ENCODE peak calls at places on chromosomes 13 and 19, in seven cellular contexts. G is psoas muscle; A is adrenal gland; V is pancreas; S is HCT116; H is effector memory CD4-positive, alpha-beta T cell; Q is PC-9. E is an unnamed sample.

GRCh38 chr13:32911506-32911905 is 104.7 kb upstream of the KL start:
- DNase-seq in G (no peak), A (no peak), V (no peak), S (peak; percentile 60), H (no peak), Q (no peak), E (no peak)

GRCh38 chr19:19606021-19606420 is 12.5 kb downstream of the PBX4 start:
- DNase-seq in G (no peak), A (no peak), V (no peak), S (peak; percentile 82), H (peak; percentile 59), Q (peak; percentile 67), E (no peak)

GRCh38 chr19:7257148-7258041 is 36.8 kb downstream of the INSR start:
- DNase-seq in G (no peak), A (peak; percentile 96), V (no peak), S (peak; percentile 72), H (no peak), Q (peak; percentile 28), E (no peak)

GRCh38 chr19:51029718-51030117 is 3.3 kb upstream of the KLK11 start:
- DNase-seq in G (no peak), A (no peak), V (no peak), S (no peak), H (no peak), Q (no peak), E (no peak)

GRCh38 chr19:1070931-1071791 is 4.2 kb downstream of the ARHGAP45 start:
- DNase-seq in G (peak; percentile 17), A (no peak), V (no peak), S (no peak), H (no peak), Q (no peak), E (no peak)

GRCh38 chr19:51020988-51021651 is 1.6 kb upstream of the KLK10 start:
- DNase-seq in G (no peak), A (no peak), V (no peak), S (no peak), H (no peak), Q (peak; percentile 40), E (peak; percentile 26)

GRCh38 chr19:13082192-13083007 is 20.3 kb downstream of the LYL1 start:
- DNase-seq in G (no peak), A (no peak), V (no peak), S (no peak), H (no peak), Q (no peak), E (no peak)

GRCh38 chr13:46817081-46817480 is 20.1 kb upstream of the ESD start:
- DNase-seq in G (no peak), A (no peak), V (no peak), S (no peak), H (no peak), Q (no peak), E (no peak)

GRCh38 chr13:27161980-27162379 is 9.6 kb downstream of the USP12 start:
- DNase-seq in G (no peak), A (no peak), V (no peak), S (no peak), H (no peak), Q (no peak), E (no peak)

GRCh38 chr13:73337511-73337910 is 278.7 kb downstream of the KLF5 start:
- DNase-seq in G (no peak), A (no peak), V (no peak), S (no peak), H (no peak), Q (no peak), E (no peak)

GRCh38 chr13:90477194-90477593 is 870.3 kb upstream of the MIR17HG start:
- DNase-seq in G (no peak), A (no peak), V (no peak), S (no peak), H (no peak), Q (no peak), E (no peak)

GRCh38 chr13:27148900-27149299 is 22.7 kb downstream of the USP12 start:
- DNase-seq in G (no peak), A (no peak), V (no peak), S (no peak), H (no peak), Q (no peak), E (no peak)

GRCh38 chr19:30386551-30387143 is 14.5 kb downstream of the ZNF536 start:
- DNase-seq in G (no peak), A (no peak), V (no peak), S (no peak), H (no peak), Q (no peak), E (no peak)

GRCh38 chr13:47433461-47434005 is 536.7 kb upstream of the HTR2A start:
- DNase-seq in G (no peak), A (no peak), V (no peak), S (no peak), H (no peak), Q (no peak), E (no peak)

GRCh38 chr13:112959701-112960542 is 9.1 kb upstream of the MCF2L start:
- DNase-seq in G (no peak), A (no peak), V (peak; percentile 43), S (no peak), H (no peak), Q (no peak), E (no peak)

GRCh38 chr19:4993683-4994082 is 24.8 kb downstream of the KDM4B start:
- DNase-seq in G (no peak), A (no peak), V (no peak), S (no peak), H (no peak), Q (no peak), E (no peak)

GRCh38 chr13:113086991-113087922 is 18.3 kb upstream of the F7 start:
- DNase-seq in G (no peak), A (no peak), V (peak; percentile 12), S (no peak), H (no peak), Q (no peak), E (no peak)

GRCh38 chr19:40598918-40599307 is 2.3 kb upstream of the LTBP4 start:
- DNase-seq in G (no peak), A (no peak), V (no peak), S (no peak), H (no peak), Q (no peak), E (no peak)

GRCh38 chr19:40598121-40598917 is 2.9 kb upstream of the LTBP4 start:
- DNase-seq in G (peak; percentile 84), A (peak; percentile 83), V (peak; percentile 97), S (peak; percentile 86), H (peak; percentile 70), Q (peak; percentile 89), E (peak; percentile 86)

GRCh38 chr19:40599331-40600085 is 1.7 kb upstream of the LTBP4 start:
- DNase-seq in G (no peak), A (no peak), V (no peak), S (no peak), H (no peak), Q (no peak), E (no peak)

GRCh38 chr19:40601061-40601973 is at the start of gene LTBP4:
- DNase-seq in G (peak; percentile 62), A (peak; percentile 38), V (peak; percentile 79), S (no peak), H (no peak), Q (no peak), E (peak; percentile 55)

GRCh38 chr19:40600086-40600917 is 867 bp upstream of the LTBP4 start:
- DNase-seq in G (peak; percentile 46), A (no peak), V (no peak), S (no peak), H (no peak), Q (no peak), E (no peak)
- H3K27me3 ChIP-seq in G (no peaks in the 10 kb centered on the region), A (peaks cover 15% of the 10 kb centered on the region), V (peaks cover 20% of the 10 kb centered on the region), S (no peaks in the 10 kb centered on the region), H (peaks cover 41% of the 10 kb centered on the region), Q (peaks cover 35% of the 10 kb centered on the region), E (peaks cover 7% of the 10 kb centered on the region)

GRCh38 chr13:70817571-70817970 is 709.3 kb upstream of the KLHL1 start:
- DNase-seq in G (no peak), A (no peak), V (no peak), S (no peak), H (no peak), Q (no peak), E (no peak)

GRCh38 chr13:70809588-70809987 is 701.3 kb upstream of the KLHL1 start:
- DNase-seq in G (no peak), A (no peak), V (no peak), S (no peak), H (no peak), Q (no peak), E (no peak)

GRCh38 chr13:70812481-70812880 is 704.2 kb upstream of the KLHL1 start:
- DNase-seq in G (no peak), A (no peak), V (no peak), S (no peak), H (no peak), Q (no peak), E (no peak)

GRCh38 chr13:70816853-70817252 is 708.6 kb upstream of the KLHL1 start:
- DNase-seq in G (no peak), A (no peak), V (no peak), S (no peak), H (no peak), Q (no peak), E (no peak)

DNA sequence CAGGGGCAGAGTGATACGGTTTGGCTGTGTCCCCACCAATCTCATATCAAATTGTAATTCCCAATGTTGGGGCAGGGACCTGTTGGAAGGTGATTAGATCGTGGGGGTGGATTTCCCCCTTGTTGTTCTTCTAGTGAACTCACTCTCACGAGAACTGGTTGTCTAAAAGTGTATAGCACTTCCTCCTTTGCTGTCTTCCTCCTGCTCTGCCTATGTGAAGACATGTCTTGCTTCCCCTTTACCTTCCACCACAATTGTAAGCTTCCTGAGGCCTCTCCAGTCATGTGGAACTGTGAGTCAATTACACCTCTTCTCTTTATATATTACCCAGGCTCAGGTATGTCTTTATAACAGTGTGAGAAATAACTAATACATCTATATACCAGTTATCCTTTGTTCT is 706.4 kb upstream of the KLHL1 start:
- DNase-seq in G (no peak), A (no peak), V (no peak), S (no peak), H (no peak), Q (no peak), E (no peak)
- H3K4me3 ChIP-seq in G (no peak overlapping the region), A (no peak overlapping the region), V (no peak overlapping the region), S (no peak overlapping the region), H (no peak overlapping the region), Q (no peak overlapping the region), E (no peak overlapping the region)

DNA sequence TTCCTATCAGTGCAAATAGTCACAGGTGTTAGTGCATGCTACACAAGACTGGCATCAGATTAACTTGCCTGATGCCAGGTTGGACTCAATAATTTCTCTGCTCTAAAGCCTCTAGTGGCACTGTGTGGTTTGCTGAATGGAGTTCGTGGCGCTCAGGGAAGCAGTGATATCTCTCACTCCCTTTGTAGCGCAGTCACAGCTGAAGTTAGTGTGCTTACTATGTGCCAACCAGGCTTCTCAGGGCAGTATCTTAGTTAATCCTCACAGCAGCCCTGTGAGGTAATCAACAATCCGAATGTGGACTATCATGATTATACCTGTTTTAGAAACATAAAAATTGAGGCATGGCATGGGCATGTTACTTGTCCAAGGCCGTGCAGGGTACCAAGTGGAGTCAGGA is 190.3 kb downstream of the LMO7 start:
- DNase-seq in G (no peak), A (no peak), V (no peak), S (no peak), H (no peak), Q (no peak), E (no peak)
- H3K36me3 ChIP-seq in G (peaks cover 5% of the 10 kb centered on the region), A (no peaks in the 10 kb centered on the region), V (no peaks in the 10 kb centered on the region), S (no peaks in the 10 kb centered on the region), H (peaks cover 5% of the 10 kb centered on the region), Q (peaks cover 7% of the 10 kb centered on the region), E (peaks cover 90% of the 10 kb centered on the region)

DNA sequence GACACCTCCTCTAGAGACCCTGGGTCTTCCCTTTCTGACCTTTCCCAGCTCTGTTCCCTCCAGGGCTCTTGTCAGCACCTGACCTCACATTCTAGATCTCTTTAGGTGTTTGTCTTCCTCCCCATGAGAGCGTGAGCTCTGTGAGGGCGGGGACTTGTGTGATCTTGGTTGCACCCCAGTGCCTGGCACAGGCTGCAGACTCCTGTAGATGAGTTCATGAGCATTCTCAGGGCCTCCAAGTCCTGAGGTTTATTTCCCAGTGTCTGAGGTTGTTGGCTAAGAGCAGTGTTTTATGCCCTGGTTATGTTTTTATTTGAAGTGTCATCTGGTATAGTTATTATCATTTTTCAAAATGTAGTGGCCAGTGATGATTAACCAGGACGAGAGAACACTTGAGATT is 596 bp downstream of the CEACAM4 start:
- DNase-seq in G (no peak), A (no peak), V (no peak), S (no peak), H (no peak), Q (no peak), E (no peak)
- H3K27me3 ChIP-seq in G (no peaks in the 10 kb centered on the region), A (peaks cover 10% of the 10 kb centered on the region), V (no peaks in the 10 kb centered on the region), S (peaks cover 70% of the 10 kb centered on the region), H (peaks cover 8% of the 10 kb centered on the region), Q (peaks cover 93% of the 10 kb centered on the region), E (peaks cover 3% of the 10 kb centered on the region)

E was measured in MG63.